ENCODE peak calls at places on chromosomes 3 and 15, in eight cellular contexts. F is psoas muscle; H is fibroblast of the conjunctiva; Y is activated CD4-positive, alpha-beta T cell treated with anti-CD3 and anti-CD28 coated beads, Interleukin-2, amount 50 U/mL, for 1 hour; E is kidney tubule cell; U is smooth muscle cell of the brain vasculature; L is AG09309; P is ureter. J is an unnamed sample.

GRCh38 chr3:126049289-126050049 is 34.5 kb downstream of the SLC41A3 start:
- DNase-seq in L (no peak), H (no peak), Y (no peak), P (no peak), F (no peak), E (no peak), U (no peak), J (no peak)

GRCh38 chr3:119628816-119629445 is 31.2 kb downstream of the PLA1A start:
- DNase-seq in L (no peak), E (peak; percentile 38), P (no peak), F (no peak), H (peak; percentile 17), Y (no peak), U (no peak), J (no peak)

GRCh38 chr15:67835349-67836133 is 4.3 kb downstream of the RNU6-1 start:
- DNase-seq in L (no peak), P (no peak), Y (no peak), H (no peak), F (no peak), E (no peak), U (no peak), J (no peak)

GRCh38 chr15:57227181-57227580 is 149.1 kb upstream of the CGNL1 start:
- DNase-seq in L (no peak), P (no peak), H (no peak), Y (no peak), E (no peak), U (no peak), F (no peak), J (no peak)

GRCh38 chr3:27521179-27521871 is 37.1 kb upstream of the SLC4A7 start:
- DNase-seq in E (peak; percentile 68), P (no peak), Y (no peak), H (peak; percentile 89), F (no peak), L (peak; percentile 84), U (no peak), J (no peak)

GRCh38 chr3:41900265-41900664 is 61.6 kb downstream of the ULK4 start:
- DNase-seq in P (no peak), Y (no peak), H (no peak), U (no peak), E (peak; percentile 80), F (no peak), L (no peak), J (no peak)

GRCh38 chr15:76147906-76148553 is 88.2 kb downstream of the TMEM266 start:
- DNase-seq in L (no peak), F (peak; percentile 64), U (no peak), H (no peak), E (peak; percentile 42), P (no peak), Y (peak; percentile 64), J (no peak)

GRCh38 chr3:170784406-170784805 is 85.6 kb downstream of the RPL22L1 start:
- DNase-seq in Y (no peak), H (no peak), F (no peak), L (no peak), E (no peak), U (no peak), P (no peak), J (no peak)

GRCh38 chr3:127458698-127459097 is 131.8 kb downstream of the TPRA1 start:
- DNase-seq in F (no peak), P (no peak), E (peak; percentile 9), L (no peak), U (no peak), Y (peak; percentile 8), H (no peak), J (no peak)

GRCh38 chr3:42507252-42507651 is 4.8 kb downstream of the VIPR1 start:
- DNase-seq in E (peak; percentile 10), U (no peak), P (peak; percentile 72), Y (no peak), F (no peak), L (no peak), H (no peak), J (no peak)

GRCh38 chr3:132421832-132422231 is 4.5 kb downstream of the DNAJC13 start:
- DNase-seq in Y (no peak), P (no peak), F (no peak), E (peak; percentile 69), L (no peak), U (no peak), H (no peak), J (no peak)

GRCh38 chr3:24145981-24146822 is 201.1 kb downstream of the NR1D2 start:
- DNase-seq in Y (no peak), F (no peak), U (no peak), P (no peak), E (peak; percentile 59), H (peak; percentile 89), L (peak; percentile 92), J (no peak)

GRCh38 chr3:152961323-152961722 is 126.4 kb downstream of the P2RY1 start:
- DNase-seq in P (no peak), U (peak; percentile 6), Y (no peak), H (peak; percentile 54), E (peak; percentile 29), F (no peak), L (no peak), J (no peak)

GRCh38 chr3:32443471-32443870 is 51.8 kb downstream of the CMTM7 start:
- DNase-seq in P (no peak), H (no peak), U (no peak), L (peak; percentile 66), E (peak; percentile 66), Y (no peak), F (no peak), J (no peak)

GRCh38 chr15:73140154-73140553 is 87.9 kb downstream of the NEO1 start:
- DNase-seq in H (no peak), U (no peak), F (no peak), L (no peak), P (no peak), E (no peak), Y (no peak), J (no peak)

GRCh38 chr15:37101634-37102314 is 1.4 kb upstream of the MEIS2 start:
- DNase-seq in P (peak; percentile 73), U (no peak), F (peak; percentile 84), H (no peak), E (peak; percentile 54), Y (no peak), L (no peak), J (no peak)

GRCh38 chr15:94493176-94493575 is 261.8 kb downstream of the MCTP2 start:
- DNase-seq in F (no peak), Y (no peak), E (no peak), U (no peak), L (no peak), P (no peak), H (no peak), J (no peak)

GRCh38 chr15:60932051-60932915 is 296.8 kb downstream of the RORA start:
- DNase-seq in E (peak; percentile 91), L (peak; percentile 80), P (peak; percentile 77), F (peak; percentile 79), U (no peak), Y (peak; percentile 54), H (no peak), J (no peak)

GRCh38 chr15:91482799-91483198 is 370.7 kb upstream of the SLCO3A1 start:
- DNase-seq in H (no peak), Y (no peak), U (no peak), P (no peak), E (no peak), L (no peak), F (no peak), J (no peak)

GRCh38 chr15:75554717-75555116 is 24.4 kb downstream of the PTPN9 start:
- DNase-seq in E (no peak), F (no peak), P (no peak), L (no peak), H (peak; percentile 59), U (no peak), Y (no peak), J (no peak)

GRCh38 chr15:48968066-48968465 is 4.3 kb upstream of the SHC4 start:
- DNase-seq in L (no peak), U (no peak), Y (no peak), F (no peak), P (no peak), H (no peak), E (no peak), J (no peak)

GRCh38 chr3:29370021-29370420 is 89.2 kb downstream of the RBMS3 start:
- DNase-seq in L (no peak), P (no peak), U (no peak), E (no peak), H (no peak), F (no peak), Y (no peak), J (no peak)

GRCh38 chr15:73048624-73049295 is 3.5 kb upstream of the NEO1 start:
- DNase-seq in L (no peak), U (no peak), H (no peak), P (no peak), Y (no peak), F (no peak), E (no peak), J (no peak)

GRCh38 chr3:96200897-96201296 is 613.5 kb upstream of the EPHA6 start:
- DNase-seq in H (no peak), L (no peak), F (no peak), E (no peak), Y (no peak), U (no peak), P (no peak), J (no peak)

GRCh38 chr15:50542051-50542450 is 4.4 kb downstream of the USP50 start:
- DNase-seq in Y (no peak), E (no peak), F (no peak), U (no peak), H (peak; percentile 95), P (no peak), L (peak; percentile 92), J (no peak)

GRCh38 chr15:63983071-63983711 is 63.1 kb downstream of the DAPK2 start:
- DNase-seq in P (peak; percentile 28), U (no peak), Y (no peak), L (no peak), H (no peak), F (no peak), E (no peak), J (no peak)

GRCh38 chr15:39273805-39274411 is 307.0 kb upstream of the THBS1 start:
- DNase-seq in U (no peak), P (peak; percentile 52), H (no peak), L (no peak), Y (no peak), F (no peak), E (peak; percentile 9), J (no peak)

GRCh38 chr3:143084856-143085731 is 34.5 kb upstream of the CHST2 start:
- DNase-seq in Y (no peak), F (no peak), E (peak; percentile 95), H (no peak), L (no peak), U (no peak), P (no peak), J (no peak)

GRCh38 chr3:25821746-25822573 is 32.1 kb downstream of the OXSM start:
- DNase-seq in Y (no peak), U (no peak), F (no peak), L (no peak), P (no peak), E (peak; percentile 14), H (no peak), J (no peak)

GRCh38 chr3:25468866-25469319 is 40.8 kb downstream of the RARB start:
- DNase-seq in H (peak; percentile 70), F (peak; percentile 62), P (peak; percentile 65), L (peak; percentile 72), U (peak; percentile 72), Y (no peak), E (no peak), J (no peak)

GRCh38 chr3:186679151-186679550 is 13.3 kb downstream of the HRG start:
- DNase-seq in Y (no peak), L (no peak), H (no peak), F (no peak), E (peak; percentile 33), P (no peak), U (no peak), J (no peak)

GRCh38 chr15:77525411-77525811 is 104.7 kb downstream of the HMG20A start:
- DNase-seq in P (no peak), E (no peak), U (no peak), H (no peak), Y (no peak), F (no peak), L (no peak), J (no peak)

GRCh38 chr3:109806929-109807328 is 469.6 kb upstream of the DPPA4 start:
- DNase-seq in L (no peak), H (no peak), E (peak; percentile 80), Y (peak; percentile 15), U (no peak), F (no peak), P (no peak), J (no peak)

GRCh38 chr3:65497846-65498245 is 540.9 kb downstream of the MAGI1 start:
- DNase-seq in F (no peak), H (no peak), L (no peak), U (no peak), Y (no peak), E (no peak), P (no peak), J (no peak)